ENCODE peak calls at places on chromosomes 13 and 19, in five cellular contexts. D, N, U, A and C are unnamed samples.

GRCh38 chr19:49011194-49011593 is 5.7 kb downstream of the LHB start:
- DNase-seq in D (no peak), N (no peak), U (no peak), A (no peak), C (no peak)

GRCh38 chr19:58386166-58386575 is 898 bp upstream of the RPS5 start:
- DNase-seq in D (no peak), N (no peak), U (no peak), A (no peak), C (no peak)

GRCh38 chr13:102293723-102294122 is 108.1 kb downstream of the FGF14 start:
- DNase-seq in D (no peak), N (no peak), U (no peak), A (no peak), C (no peak)

GRCh38 chr19:45340232-45340898 is at the start of gene KLC3:
- DNase-seq in D (no peak), N (peak), U (no peak), A (no peak), C (no peak)

GRCh38 chr13:78978381-78978998 is 319.5 kb upstream of the OBI1 start:
- DNase-seq in D (no peak), N (peak), U (peak), A (no peak), C (peak)

GRCh38 chr19:34430738-34431625 is 2.8 kb downstream of the UBA2 start:
- DNase-seq in D (no peak), N (peak), U (peak), A (no peak), C (peak)

GRCh38 chr19:294819-295686 is 3.9 kb upstream of the PLPP2 start:
- DNase-seq in D (no peak), N (peak), U (no peak), A (peak), C (no peak)

GRCh38 chr13:109533350-109533749 is 253.0 kb downstream of the IRS2 start:
- DNase-seq in D (no peak), N (no peak), U (no peak), A (no peak), C (no peak)

GRCh38 chr19:38729653-38730469 is 14.4 kb downstream of the CAPN12 start:
- DNase-seq in D (peak), N (peak), U (no peak), A (peak), C (peak)

GRCh38 chr19:31317098-31317497 is 32.1 kb downstream of the TSHZ3 start:
- DNase-seq in D (no peak), N (no peak), U (no peak), A (no peak), C (no peak)

GRCh38 chr19:10828981-10829821 is 6.8 kb downstream of the TMED1 start:
- DNase-seq in D (no peak), N (no peak), U (no peak), A (no peak), C (no peak)